ENCODE peak calls at places on chromosomes 11 and 22, in seven cellular contexts. F, U, J, O, W, G and X are unnamed samples.

GRCh38 chr11:96088914-96089313 is 165.0 kb upstream of the MTMR2 start:
- DNase-seq in F (no peak), U (no peak), J (no peak), O (no peak), W (no peak), G (no peak), X (no peak)

GRCh38 chr11:119676461-119677020 is 52.5 kb downstream of the NECTIN1 start:
- DNase-seq in F (no peak), U (no peak), J (no peak), O (no peak), W (no peak), G (no peak), X (no peak)

GRCh38 chr11:95512177-95512576 is 277.4 kb downstream of the FAM76B start:
- DNase-seq in F (peak), U (no peak), J (no peak), O (no peak), W (no peak), G (no peak), X (no peak)

GRCh38 chr11:77634724-77635123 is 2.9 kb downstream of the CLNS1A start:
- DNase-seq in F (no peak), U (no peak), J (no peak), O (no peak), W (no peak), G (no peak), X (no peak)

GRCh38 chr22:26763633-26764295 is 106.4 kb downstream of the MIAT start:
- DNase-seq in F (peak), U (peak), J (no peak), O (no peak), W (no peak), G (no peak), X (no peak)

GRCh38 chr11:2299773-2300172 is 1.9 kb downstream of the C11orf21 start:
- DNase-seq in F (no peak), U (no peak), J (peak), O (peak), W (no peak), G (no peak), X (peak)

GRCh38 chr11:19365743-19366410 is 125.1 kb upstream of the E2F8 start:
- DNase-seq in F (no peak), U (no peak), J (no peak), O (no peak), W (no peak), G (no peak), X (no peak)

GRCh38 chr22:42364641-42365336 is 67.4 kb downstream of the NFAM1 start:
- DNase-seq in F (no peak), U (no peak), J (no peak), O (no peak), W (no peak), G (no peak), X (no peak)

GRCh38 chr11:112961146-112961668 is at the start of gene NCAM1:
- DNase-seq in F (peak), U (peak), J (peak), O (peak), W (no peak), G (peak), X (peak)

GRCh38 chr11:110850846-110851245 is 138.6 kb upstream of the ARHGAP20 start:
- DNase-seq in F (no peak), U (no peak), J (no peak), O (no peak), W (no peak), G (no peak), X (no peak)

GRCh38 chr11:10441652-10442503 is 13.2 kb upstream of the AMPD3 start:
- DNase-seq in F (no peak), U (no peak), J (no peak), O (no peak), W (no peak), G (no peak), X (no peak)

GRCh38 chr11:32888805-32889204 is 3.8 kb upstream of the QSER1 start:
- DNase-seq in F (no peak), U (no peak), J (no peak), O (no peak), W (no peak), G (no peak), X (no peak)

GRCh38 chr11:110434952-110435779 is 5.4 kb downstream of the FDX1 start:
- DNase-seq in F (peak), U (peak), J (peak), O (no peak), W (no peak), G (no peak), X (no peak)

GRCh38 chr11:5488385-5488784 is at the start of gene OR52D1:
- DNase-seq in F (no peak), U (no peak), J (no peak), O (no peak), W (no peak), G (no peak), X (no peak)

GRCh38 chr11:36273110-36273509 is 16.1 kb downstream of the COMMD9 start:
- DNase-seq in F (no peak), U (no peak), J (no peak), O (no peak), W (no peak), G (no peak), X (no peak)

GRCh38 chr11:124194696-124195418 is 11.7 kb downstream of the OR10D3 start:
- DNase-seq in F (peak), U (peak), J (peak), O (no peak), W (no peak), G (no peak), X (no peak)

GRCh38 chr11:134762248-134763029 is 350.4 kb upstream of the B3GAT1 start:
- DNase-seq in F (no peak), U (no peak), J (no peak), O (peak), W (no peak), G (no peak), X (no peak)

GRCh38 chr11:116698080-116698479 is 74.7 kb downstream of the BUD13 start:
- DNase-seq in F (no peak), U (no peak), J (peak), O (no peak), W (no peak), G (no peak), X (no peak)

GRCh38 chr22:25053153-25053805 is 100.8 kb downstream of the KIAA1671 start:
- DNase-seq in F (no peak), U (no peak), J (no peak), O (no peak), W (no peak), G (no peak), X (no peak)

GRCh38 chr11:69209936-69210659 is 54.4 kb downstream of the SMIM38 start:
- DNase-seq in F (no peak), U (peak), J (no peak), O (peak), W (no peak), G (no peak), X (peak)